ENCODE peak calls at places on chromosomes 12 and 14, in ten cellular contexts. B, A, F, J, N, G, O, Z, C and U are unnamed samples.

GRCh38 chr12:6953417-6954315 is 2.5 kb downstream of the PTPN6 start:
- DNase-seq in B (no peak), A (peak; percentile 24), F (no peak), J (no peak), N (no peak), G (peak; percentile 78), O (no peak), Z (no peak), C (peak; percentile 90), U (no peak)

GRCh38 chr14:24132061-24132685 is 1.7 kb downstream of the FITM1 start:
- DNase-seq in B (no peak), A (no peak), F (no peak), J (no peak), N (no peak), G (no peak), O (peak; percentile 75), Z (no peak), C (peak; percentile 61), U (no peak)

GRCh38 chr14:81565441-81566290 is 32.0 kb upstream of the SEL1L start:
- DNase-seq in B (peak; percentile 43), A (no peak), F (peak; percentile 37), J (no peak), N (no peak), G (no peak), O (no peak), Z (no peak), C (no peak), U (no peak)

GRCh38 chr12:15278816-15279658 is 43.3 kb upstream of the PTPRO start:
- DNase-seq in B (peak; percentile 88), A (peak; percentile 63), F (no peak), J (no peak), N (peak; percentile 83), G (no peak), O (peak; percentile 87), Z (peak; percentile 79), C (peak; percentile 53), U (peak; percentile 94)

GRCh38 chr14:74956000-74956279 is 543 bp upstream of the PGF start:
- DNase-seq in B (no peak), A (no peak), F (no peak), J (no peak), N (no peak), G (no peak), O (no peak), Z (no peak), C (no peak), U (no peak)

GRCh38 chr12:20390846-20391245 is 22.5 kb downstream of the PDE3A start:
- DNase-seq in B (no peak), A (no peak), F (no peak), J (no peak), N (no peak), G (no peak), O (no peak), Z (no peak), C (no peak), U (no peak)

GRCh38 chr12:107783406-107784376 is 9.2 kb downstream of the ASCL4 start:
- DNase-seq in B (no peak), A (no peak), F (no peak), J (no peak), N (no peak), G (no peak), O (no peak), Z (no peak), C (no peak), U (no peak)

GRCh38 chr12:122827258-122827657 is 8.0 kb upstream of the HIP1R start:
- DNase-seq in B (no peak), A (no peak), F (no peak), J (no peak), N (no peak), G (no peak), O (no peak), Z (no peak), C (peak; percentile 8), U (no peak)

GRCh38 chr14:61482348-61483206 is 161.2 kb downstream of the PRKCH start:
- DNase-seq in B (no peak), A (peak; percentile 50), F (no peak), J (no peak), N (no peak), G (no peak), O (peak; percentile 40), Z (no peak), C (peak; percentile 42), U (no peak)

GRCh38 chr14:61477845-61478438 is 156.6 kb downstream of the PRKCH start:
- DNase-seq in B (peak; percentile 64), A (no peak), F (no peak), J (no peak), N (no peak), G (no peak), O (peak; percentile 37), Z (no peak), C (peak; percentile 86), U (peak; percentile 45)

GRCh38 chr14:61480704-61481285 is 159.4 kb downstream of the PRKCH start:
- DNase-seq in B (no peak), A (no peak), F (no peak), J (no peak), N (no peak), G (no peak), O (no peak), Z (no peak), C (peak; percentile 43), U (no peak)

GRCh38 chr14:61478971-61479473 is 157.6 kb downstream of the PRKCH start:
- DNase-seq in B (no peak), A (no peak), F (no peak), J (no peak), N (no peak), G (no peak), O (no peak), Z (no peak), C (peak; percentile 71), U (no peak)

DNA sequence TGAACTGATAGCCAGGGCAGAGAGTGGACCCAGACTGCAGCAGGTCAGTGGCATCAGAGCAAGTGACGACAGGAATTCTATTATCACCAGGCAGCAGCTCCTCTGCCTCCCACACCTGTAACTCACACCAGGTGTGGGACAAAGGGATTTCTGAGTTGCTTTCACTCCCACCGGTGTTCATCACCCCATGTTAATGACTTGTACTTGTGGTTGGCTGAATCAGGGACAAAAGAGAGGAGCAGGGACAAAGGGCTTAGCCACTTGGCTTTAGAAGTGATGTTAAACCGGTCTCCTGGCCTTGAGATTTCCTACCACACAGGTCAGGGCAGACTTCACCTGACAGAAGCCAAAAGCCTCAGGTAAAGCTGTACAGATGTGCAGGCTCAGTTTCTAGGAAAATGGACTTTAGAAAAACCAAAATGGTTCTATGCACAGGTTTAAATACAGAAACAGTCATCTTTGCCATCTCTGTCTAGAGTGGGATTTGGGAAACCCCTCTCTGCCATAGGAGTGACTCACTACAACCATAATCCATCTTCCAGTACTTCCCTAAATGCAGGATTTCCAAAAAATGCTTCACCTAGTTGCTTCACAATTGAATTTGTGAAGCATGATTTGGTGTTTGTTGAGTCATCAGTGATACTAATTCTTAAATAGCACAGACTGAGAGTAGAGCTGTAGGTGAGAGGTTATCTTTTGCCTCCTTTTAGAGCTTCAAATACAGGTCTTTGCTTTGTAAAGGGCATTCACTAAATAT is 158.5 kb downstream of the PRKCH start:
- DNase-seq in B (peak; percentile 65), A (no peak), F (no peak), J (no peak), N (no peak), G (no peak), O (peak; percentile 87), Z (no peak), C (peak; percentile 34), U (no peak)
- H3K4me3 ChIP-seq in B (no peak overlapping the region), A (no peak overlapping the region), F (no peak overlapping the region), J (no peak overlapping the region), N (no peak overlapping the region), G (no peak overlapping the region), O (no peak overlapping the region), Z (no peak overlapping the region), C (no peak overlapping the region), U (no peak overlapping the region)

DNA sequence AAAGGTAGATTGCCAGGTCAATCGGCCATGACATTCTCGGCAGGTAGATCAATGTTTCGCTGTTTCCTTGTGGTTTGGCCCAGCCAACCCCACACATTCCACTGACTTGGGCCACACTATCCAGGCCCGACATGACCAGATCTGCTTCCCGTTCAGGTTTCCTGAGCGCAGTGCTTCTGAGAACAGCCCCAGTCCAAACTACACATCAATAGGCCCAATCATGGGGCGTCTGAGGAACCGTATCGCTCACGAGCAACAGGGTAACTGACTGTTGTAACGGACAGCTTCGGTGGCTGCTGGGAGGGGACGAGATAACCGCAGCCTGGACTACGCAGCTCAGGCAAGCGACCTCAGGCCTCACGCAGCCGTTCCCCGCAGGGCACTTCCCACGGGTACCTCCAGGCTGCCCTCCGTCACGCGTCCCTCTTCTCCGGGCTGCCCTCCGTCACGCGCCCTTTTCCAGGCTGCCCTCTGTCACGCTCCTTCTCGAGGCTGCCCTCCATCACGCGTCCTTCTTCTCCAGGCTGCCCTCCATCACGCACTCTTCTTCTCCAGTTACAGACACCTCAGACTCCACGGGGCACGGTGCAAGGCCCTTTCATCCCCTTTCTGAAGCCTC is 14.7 kb downstream of the ZNF605 start:
- DNase-seq in B (no peak), A (no peak), F (no peak), J (no peak), N (no peak), G (no peak), O (no peak), Z (no peak), C (no peak), U (no peak)
- H3K9me3 ChIP-seq in B (peaks cover 2% of the 10 kb centered on the region), A (peaks cover 4% of the 10 kb centered on the region), F (peaks cover 76% of the 10 kb centered on the region), J (peaks cover 5% of the 10 kb centered on the region), N (no peaks in the 10 kb centered on the region), G (peaks cover 29% of the 10 kb centered on the region), O (peaks cover 45% of the 10 kb centered on the region), Z (peaks cover 74% of the 10 kb centered on the region), C (peaks cover 6% of the 10 kb centered on the region), U (peaks cover 12% of the 10 kb centered on the region)

DNA sequence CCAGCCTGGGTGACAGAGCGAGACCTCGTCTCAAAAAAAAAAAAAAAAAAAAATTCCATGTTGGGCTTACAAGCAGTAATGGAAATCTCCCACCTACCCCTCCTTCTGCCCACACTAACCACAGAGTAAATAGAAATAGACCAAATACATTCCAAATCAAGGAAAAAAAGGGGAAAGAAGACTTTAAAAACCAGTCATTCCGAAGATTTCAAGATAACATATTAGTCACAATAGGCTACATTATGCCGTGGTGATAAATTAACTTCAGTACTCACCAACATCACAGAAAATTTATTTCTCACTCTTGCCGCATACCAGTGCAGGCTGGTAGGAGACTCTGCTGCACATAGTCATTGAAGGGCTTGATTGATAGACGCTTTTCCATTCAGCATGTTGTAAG is 15.5 kb upstream of the ETV6 start:
- DNase-seq in B (peak; percentile 25), A (no peak), F (no peak), J (no peak), N (no peak), G (no peak), O (peak; percentile 45), Z (no peak), C (no peak), U (no peak)
- H3K36me3 ChIP-seq in B (no peaks in the 10 kb centered on the region), A (no peaks in the 10 kb centered on the region), F (no peaks in the 10 kb centered on the region), J (no peaks in the 10 kb centered on the region), N (no peaks in the 10 kb centered on the region), G (no peaks in the 10 kb centered on the region), O (no peaks in the 10 kb centered on the region), Z (no peaks in the 10 kb centered on the region), C (no peaks in the 10 kb centered on the region), U (no peaks in the 10 kb centered on the region)

GRCh38 chr12:77842430-77842829 is 11.7 kb downstream of the NAV3 start:
- DNase-seq in B (no peak), A (no peak), F (no peak), J (no peak), N (no peak), G (no peak), O (peak; percentile 20), Z (no peak), C (no peak), U (no peak)

GRCh38 chr12:77850698-77851097 is 20.0 kb downstream of the NAV3 start:
- DNase-seq in B (no peak), A (no peak), F (no peak), J (no peak), N (no peak), G (no peak), O (no peak), Z (no peak), C (no peak), U (no peak)

GRCh38 chr12:77847665-77848431 is 17.2 kb downstream of the NAV3 start:
- DNase-seq in B (peak; percentile 86), A (no peak), F (no peak), J (no peak), N (peak; percentile 70), G (no peak), O (peak; percentile 96), Z (no peak), C (no peak), U (peak; percentile 4)

GRCh38 chr12:77845831-77846230 is 15.1 kb downstream of the NAV3 start:
- DNase-seq in B (peak; percentile 53), A (no peak), F (no peak), J (no peak), N (no peak), G (no peak), O (peak; percentile 59), Z (no peak), C (no peak), U (peak; percentile 0)

DNA sequence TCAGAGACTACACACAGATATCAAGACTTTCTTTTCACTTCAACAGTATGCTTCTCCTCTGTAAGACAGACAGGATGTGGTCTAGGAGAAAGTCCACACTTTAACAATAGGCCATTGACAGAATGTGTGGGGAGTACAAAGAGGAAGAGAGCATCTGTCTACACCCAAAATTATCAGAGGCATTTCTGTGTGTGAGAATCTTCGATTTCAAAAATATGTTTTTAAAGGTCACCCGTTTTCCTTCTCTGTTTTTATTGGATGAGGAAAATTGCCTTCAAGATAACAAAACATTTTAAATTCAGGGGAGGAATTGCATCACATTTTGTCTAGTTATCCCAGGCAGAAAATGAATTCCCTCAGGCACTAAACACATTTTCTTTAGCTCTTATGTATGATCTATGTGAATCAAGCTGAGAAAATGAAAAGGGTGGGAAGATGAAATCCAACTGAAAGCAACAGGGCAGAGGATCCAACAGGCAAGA is 16.4 kb downstream of the NAV3 start:
- DNase-seq in B (peak; percentile 43), A (no peak), F (no peak), J (no peak), N (no peak), G (no peak), O (peak; percentile 67), Z (no peak), C (no peak), U (no peak)
- H3K4me3 ChIP-seq in B (no peak overlapping the region), A (no peak overlapping the region), F (no peak overlapping the region), J (no peak overlapping the region), N (no peak overlapping the region), G (no peak overlapping the region), O (peak overlapping the region; percentile 0), Z (no peak overlapping the region), C (no peak overlapping the region), U (no peak overlapping the region)